ENCODE peak calls at places on chromosomes 16 and 17, in ten cellular contexts. N is activated B cell treated with CpG ODN at 0.5 μM for 24 hours, G is Peyer's patch, Z is foreskin fibroblast, B is HFFc6, C is bronchial epithelial cell, K is choroid plexus epithelial cell, F is spleen, P is RWPE1, L is Calu3. M is an unnamed sample.

GRCh38 chr17:58205936-58206335 is 13.1 kb downstream of the MKS1 start:
- DNase-seq in N (no peak), G (no peak), Z (no peak), B (no peak), C (no peak), K (no peak), F (no peak), P (no peak), L (no peak), M (no peak)

GRCh38 chr17:55266051-55266957 is 1.5 kb downstream of the HLF start:
- DNase-seq in N (no peak), G (peak), Z (peak), B (no peak), C (no peak), K (no peak), F (peak), P (no peak), L (no peak), M (no peak)

GRCh38 chr17:17508019-17508535 is 11.9 kb upstream of the RASD1 start:
- DNase-seq in N (no peak), G (no peak), Z (no peak), B (no peak), C (no peak), K (no peak), F (no peak), P (no peak), L (no peak), M (no peak)

GRCh38 chr17:19248923-19249574 is 11.9 kb downstream of the EPN2 start:
- DNase-seq in N (no peak), G (peak), Z (peak), B (peak), C (peak), K (peak), F (peak), P (no peak), L (peak), M (no peak)

GRCh38 chr16:23678430-23679273 is at the start of gene PLK1:
- DNase-seq in N (peak), G (peak), Z (peak), B (peak), C (peak), K (peak), F (peak), P (peak), L (peak), M (peak)

GRCh38 chr16:84845496-84846002 is 25.8 kb downstream of the CRISPLD2 start:
- DNase-seq in N (no peak), G (no peak), Z (no peak), B (no peak), C (no peak), K (no peak), F (no peak), P (no peak), L (no peak), M (no peak)

GRCh38 chr17:7045492-7046126 is 1.7 kb upstream of the SLC16A11 start:
- DNase-seq in N (no peak), G (peak), Z (peak), B (peak), C (peak), K (peak), F (no peak), P (peak), L (peak), M (peak)

GRCh38 chr17:10127819-10128375 is 70.5 kb downstream of the GAS7 start:
- DNase-seq in N (no peak), G (peak), Z (peak), B (peak), C (no peak), K (peak), F (peak), P (no peak), L (no peak), M (no peak)

GRCh38 chr16:10213748-10214147 is 31.5 kb upstream of the GRIN2A start:
- DNase-seq in N (no peak), G (no peak), Z (no peak), B (no peak), C (no peak), K (no peak), F (peak), P (no peak), L (no peak), M (no peak)

GRCh38 chr17:12088035-12088434 is 67.4 kb downstream of the MAP2K4 start:
- DNase-seq in N (no peak), G (no peak), Z (no peak), B (no peak), C (no peak), K (no peak), F (no peak), P (no peak), L (no peak), M (no peak)

GRCh38 chr17:42290577-42290976 is 2.3 kb downstream of the STAT5A start:
- DNase-seq in N (no peak), G (peak), Z (no peak), B (no peak), C (no peak), K (no peak), F (peak), P (no peak), L (no peak), M (no peak)

GRCh38 chr17:39069114-39069756 is 82.2 kb downstream of the PLXDC1 start:
- DNase-seq in N (no peak), G (no peak), Z (peak), B (peak), C (peak), K (peak), F (no peak), P (peak), L (peak), M (no peak)

DNA sequence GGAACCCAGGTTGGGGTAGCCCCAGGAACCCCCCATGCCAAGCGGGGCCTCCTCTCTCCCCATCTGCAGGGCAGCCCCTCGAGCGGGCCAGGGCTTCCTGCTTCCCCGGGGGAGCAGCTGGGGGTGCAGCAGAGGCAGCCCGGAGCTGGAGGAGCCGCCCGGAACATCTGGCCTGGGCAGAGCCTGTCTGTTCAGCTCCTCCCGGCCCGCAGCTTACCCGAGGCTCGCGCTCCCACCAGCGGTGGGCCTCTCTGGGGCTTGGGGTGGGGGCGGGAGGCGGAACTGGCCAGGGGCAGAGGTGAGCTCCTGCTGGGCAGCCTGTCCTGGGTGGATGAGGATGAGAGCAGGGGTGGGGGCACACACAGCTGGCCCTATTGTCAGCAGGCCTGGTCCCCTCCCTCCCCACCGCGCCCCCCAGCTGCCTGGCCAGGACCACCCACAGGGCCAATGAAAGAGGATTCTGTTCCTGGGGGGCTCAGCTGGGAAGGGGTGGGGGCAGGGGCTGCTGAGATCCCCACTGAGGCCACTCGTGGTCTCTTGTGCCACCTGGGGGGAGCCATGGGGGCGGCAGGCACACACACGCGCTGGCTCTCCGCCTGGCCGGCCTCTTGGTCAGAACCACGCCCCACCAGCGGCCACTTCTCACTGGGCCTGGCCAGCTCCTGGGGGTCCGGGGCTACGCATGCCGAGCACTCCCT is 34.7 kb downstream of the BAHCC1 start:
- DNase-seq in N (no peak), G (no peak), Z (peak), B (no peak), C (no peak), K (peak), F (no peak), P (no peak), L (no peak), M (no peak)
- TF ChIP-seq CTCF in N (no peak), G (no peak), Z (no peak), B (peak), C (no peak), K (peak), F (no peak), P (no peak), L (no peak), M (no peak)

GRCh38 chr16:19110537-19111391 is 3.0 kb upstream of the ITPRIPL2 start:
- DNase-seq in N (no peak), G (no peak), Z (no peak), B (no peak), C (no peak), K (no peak), F (no peak), P (no peak), L (no peak), M (no peak)

GRCh38 chr16:19115148-19116021 is 1.6 kb downstream of the ITPRIPL2 start:
- DNase-seq in N (no peak), G (no peak), Z (no peak), B (no peak), C (no peak), K (no peak), F (no peak), P (no peak), L (no peak), M (no peak)

GRCh38 chr16:19116711-19117449 is 3.1 kb downstream of the ITPRIPL2 start:
- DNase-seq in N (no peak), G (no peak), Z (peak), B (peak), C (peak), K (peak), F (no peak), P (peak), L (peak), M (no peak)

GRCh38 chr16:19114359-19115147 is 789 bp downstream of the ITPRIPL2 start:
- DNase-seq in N (peak), G (peak), Z (peak), B (peak), C (peak), K (peak), F (peak), P (peak), L (peak), M (no peak)

GRCh38 chr16:19113577-19114358 is at the start of gene ITPRIPL2:
- DNase-seq in N (peak), G (peak), Z (peak), B (peak), C (peak), K (peak), F (peak), P (peak), L (peak), M (no peak)
- TF ChIP-seq CTCF in N (no peak), G (no peak), Z (no peak), B (peak), C (no peak), K (no peak), F (no peak), P (no peak), L (no peak), M (no peak)

GRCh38 chr17:81401727-81402529 is 6.7 kb downstream of the BAHCC1 start:
- DNase-seq in N (no peak), G (peak), Z (no peak), B (no peak), C (no peak), K (peak), F (no peak), P (no peak), L (no peak), M (no peak)
- TF ChIP-seq CTCF in N (no peak), G (no peak), Z (peak), B (peak), C (peak), K (peak), F (peak), P (peak), L (no peak), M (no peak)

GRCh38 chr17:27651411-27652345 is 20.7 kb downstream of the LGALS9 start:
- DNase-seq in N (peak), G (peak), Z (peak), B (peak), C (peak), K (peak), F (peak), P (no peak), L (peak), M (peak)
- TF ChIP-seq CTCF in N (peak), G (peak), Z (peak), B (peak), C (peak), K (peak), F (peak), P (peak), L (peak), M (peak)

DNA sequence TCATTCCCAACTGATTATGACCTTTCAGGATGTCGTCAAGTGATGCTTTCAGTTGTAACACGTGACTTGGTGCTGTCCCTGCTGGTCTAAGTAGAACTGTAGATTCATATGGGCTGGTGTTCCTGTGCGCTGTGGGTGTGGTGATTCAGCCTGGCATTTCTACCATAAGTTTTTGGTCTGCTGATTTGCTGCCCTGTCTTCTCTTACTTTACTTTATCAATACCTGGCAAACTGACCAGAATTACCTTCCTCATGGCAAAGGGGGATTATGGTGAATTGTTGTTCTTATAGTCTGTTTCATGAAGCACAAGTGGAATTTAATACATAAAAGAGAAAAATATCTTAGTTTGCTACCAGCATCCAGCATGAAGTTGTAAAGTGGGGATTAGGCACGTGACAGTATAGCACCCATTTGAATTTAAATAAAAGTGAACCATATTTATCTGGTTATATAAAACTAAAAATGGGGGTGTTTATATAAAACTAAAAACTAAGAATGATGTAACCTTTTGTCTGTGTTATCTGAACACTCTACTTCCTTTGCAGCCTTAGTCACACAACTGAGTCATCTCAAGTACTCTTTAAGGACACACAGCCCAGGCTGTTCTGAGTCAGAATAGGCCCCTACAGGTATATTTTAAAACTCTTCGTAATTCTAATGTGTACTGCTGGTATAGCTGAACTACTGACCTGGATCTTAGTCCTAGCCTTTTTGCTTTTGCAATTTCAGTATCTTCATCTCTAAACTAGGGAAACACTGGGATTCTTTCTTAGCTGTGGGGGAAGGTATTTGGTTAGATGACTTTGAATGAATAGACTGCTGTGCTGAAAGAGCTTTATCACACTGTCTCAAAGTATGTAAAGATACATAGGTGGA is 28.3 kb downstream of the TTC19 start:
- DNase-seq in N (no peak), G (no peak), Z (peak), B (peak), C (peak), K (peak), F (no peak), P (peak), L (peak), M (no peak)
- TF ChIP-seq CTCF in N (no peak), G (no peak), Z (no peak), B (peak), C (no peak), K (peak), F (no peak), P (no peak), L (no peak), M (no peak)

GRCh38 chr16:20326336-20326735 is 977 bp downstream of the GP2 start:
- DNase-seq in N (no peak), G (no peak), Z (no peak), B (no peak), C (no peak), K (no peak), F (no peak), P (no peak), L (no peak), M (no peak)

GRCh38 chr16:20327444-20328041 is at the start of gene GP2:
- DNase-seq in N (no peak), G (no peak), Z (no peak), B (no peak), C (no peak), K (no peak), F (no peak), P (no peak), L (no peak), M (no peak)

GRCh38 chr16:20332411-20332810 is 5.1 kb upstream of the GP2 start:
- DNase-seq in N (no peak), G (no peak), Z (no peak), B (no peak), C (no peak), K (no peak), F (no peak), P (no peak), L (no peak), M (no peak)

GRCh38 chr16:20331635-20332034 is 4.3 kb upstream of the GP2 start:
- DNase-seq in N (no peak), G (no peak), Z (no peak), B (no peak), C (no peak), K (no peak), F (no peak), P (no peak), L (no peak), M (no peak)

GRCh38 chr16:20329392-20330138 is 2.3 kb upstream of the GP2 start:
- DNase-seq in N (no peak), G (no peak), Z (no peak), B (no peak), C (no peak), K (no peak), F (no peak), P (no peak), L (no peak), M (no peak)
- TF ChIP-seq CTCF in N (no peak), G (no peak), Z (no peak), B (no peak), C (no peak), K (no peak), F (no peak), P (no peak), L (no peak), M (no peak)

GRCh38 chr16:74726736-74727135 is 26.1 kb upstream of the MLKL start:
- DNase-seq in N (no peak), G (peak), Z (peak), B (no peak), C (no peak), K (peak), F (no peak), P (no peak), L (no peak), M (no peak)
- TF ChIP-seq CTCF in N (no peak), G (no peak), Z (peak), B (peak), C (peak), K (peak), F (peak), P (peak), L (peak), M (no peak)

M was measured in CD4-positive, alpha-beta T cell.